ENCODE peak calls at places on chromosomes 12 and 14, in six cellular contexts. One of them, this sample, is unnamed.

GRCh38 chr14:85622106-85622505 is 92.2 kb downstream of the FLRT2 start:
- DNase-seq in activated CD8-positive, alpha-beta memory T cell treated with anti-CD3 and anti-CD28 coated beads for 4 hours: no peak
- DNase-seq in IMR-90: no peak
- DNase-seq in T47D: peak; percentile 84
- DNase-seq in pons: no peak
- DNase-seq in NCI-H2081: no peak
- DNase-seq in this sample: no peak

GRCh38 chr12:55780695-55781094 is 36.8 kb downstream of the SARNP start:
- DNase-seq in activated CD8-positive, alpha-beta memory T cell treated with anti-CD3 and anti-CD28 coated beads for 4 hours: no peak
- DNase-seq in IMR-90: peak; percentile 57
- DNase-seq in T47D: no peak
- DNase-seq in pons: no peak
- DNase-seq in NCI-H2081: no peak
- DNase-seq in this sample: no peak

GRCh38 chr14:38536376-38537038 is 280.6 kb upstream of the CLEC14A start:
- DNase-seq in activated CD8-positive, alpha-beta memory T cell treated with anti-CD3 and anti-CD28 coated beads for 4 hours: no peak
- DNase-seq in IMR-90: peak; percentile 8
- DNase-seq in T47D: no peak
- DNase-seq in pons: no peak
- DNase-seq in NCI-H2081: no peak
- DNase-seq in this sample: no peak

GRCh38 chr12:65474831-65475230 is 196.3 kb downstream of the MSRB3 start:
- DNase-seq in activated CD8-positive, alpha-beta memory T cell treated with anti-CD3 and anti-CD28 coated beads for 4 hours: no peak
- DNase-seq in IMR-90: no peak
- DNase-seq in T47D: no peak
- DNase-seq in pons: no peak
- DNase-seq in NCI-H2081: no peak
- DNase-seq in this sample: no peak

GRCh38 chr12:123934829-123935228 is 37.8 kb downstream of the CCDC92 start:
- DNase-seq in activated CD8-positive, alpha-beta memory T cell treated with anti-CD3 and anti-CD28 coated beads for 4 hours: no peak
- DNase-seq in IMR-90: peak; percentile 28
- DNase-seq in T47D: no peak
- DNase-seq in pons: no peak
- DNase-seq in NCI-H2081: no peak
- DNase-seq in this sample: no peak

GRCh38 chr12:27292718-27293117 is 39.9 kb upstream of the BMAL2 start:
- DNase-seq in activated CD8-positive, alpha-beta memory T cell treated with anti-CD3 and anti-CD28 coated beads for 4 hours: no peak
- DNase-seq in IMR-90: no peak
- DNase-seq in T47D: no peak
- DNase-seq in pons: no peak
- DNase-seq in NCI-H2081: no peak
- DNase-seq in this sample: no peak

GRCh38 chr14:104972301-104973211 is 5.6 kb downstream of the AHNAK2 start:
- DNase-seq in activated CD8-positive, alpha-beta memory T cell treated with anti-CD3 and anti-CD28 coated beads for 4 hours: no peak
- DNase-seq in IMR-90: no peak
- DNase-seq in T47D: peak; percentile 89
- DNase-seq in pons: no peak
- DNase-seq in NCI-H2081: no peak
- DNase-seq in this sample: no peak

GRCh38 chr14:68486033-68486732 is 306.7 kb downstream of the ZFP36L1 start:
- DNase-seq in activated CD8-positive, alpha-beta memory T cell treated with anti-CD3 and anti-CD28 coated beads for 4 hours: no peak
- DNase-seq in IMR-90: no peak
- DNase-seq in T47D: no peak
- DNase-seq in pons: no peak
- DNase-seq in NCI-H2081: peak; percentile 79
- DNase-seq in this sample: no peak

GRCh38 chr14:100654025-100654813 is 67.0 kb upstream of the BEGAIN start:
- DNase-seq in activated CD8-positive, alpha-beta memory T cell treated with anti-CD3 and anti-CD28 coated beads for 4 hours: no peak
- DNase-seq in IMR-90: no peak
- DNase-seq in T47D: no peak
- DNase-seq in pons: no peak
- DNase-seq in NCI-H2081: no peak
- DNase-seq in this sample: no peak

GRCh38 chr12:94145231-94145979 is 3.0 kb upstream of the PLXNC1 start:
- DNase-seq in activated CD8-positive, alpha-beta memory T cell treated with anti-CD3 and anti-CD28 coated beads for 4 hours: no peak
- DNase-seq in IMR-90: peak; percentile 55
- DNase-seq in T47D: peak; percentile 62
- DNase-seq in pons: peak; percentile 70
- DNase-seq in NCI-H2081: peak; percentile 31
- DNase-seq in this sample: peak; percentile 32

GRCh38 chr12:53737951-53738833 is 10.9 kb upstream of the CALCOCO1 start:
- DNase-seq in activated CD8-positive, alpha-beta memory T cell treated with anti-CD3 and anti-CD28 coated beads for 4 hours: no peak
- DNase-seq in IMR-90: no peak
- DNase-seq in T47D: no peak
- DNase-seq in pons: no peak
- DNase-seq in NCI-H2081: no peak
- DNase-seq in this sample: no peak

GRCh38 chr12:65999564-66000280 is 130.8 kb downstream of the LLPH start:
- DNase-seq in activated CD8-positive, alpha-beta memory T cell treated with anti-CD3 and anti-CD28 coated beads for 4 hours: no peak
- DNase-seq in IMR-90: peak; percentile 65
- DNase-seq in T47D: no peak
- DNase-seq in pons: no peak
- DNase-seq in NCI-H2081: no peak
- DNase-seq in this sample: no peak

GRCh38 chr12:5916785-5917290 is 28.2 kb downstream of the ANO2 start:
- DNase-seq in activated CD8-positive, alpha-beta memory T cell treated with anti-CD3 and anti-CD28 coated beads for 4 hours: no peak
- DNase-seq in IMR-90: no peak
- DNase-seq in T47D: no peak
- DNase-seq in pons: no peak
- DNase-seq in NCI-H2081: no peak
- DNase-seq in this sample: no peak

GRCh38 chr12:21526053-21526452 is at the start of gene SPX:
- DNase-seq in activated CD8-positive, alpha-beta memory T cell treated with anti-CD3 and anti-CD28 coated beads for 4 hours: no peak
- DNase-seq in IMR-90: peak; percentile 26
- DNase-seq in T47D: peak; percentile 24
- DNase-seq in pons: no peak
- DNase-seq in NCI-H2081: no peak
- DNase-seq in this sample: no peak

GRCh38 chr14:32426596-32427408 is 97.7 kb downstream of the AKAP6 start:
- DNase-seq in activated CD8-positive, alpha-beta memory T cell treated with anti-CD3 and anti-CD28 coated beads for 4 hours: no peak
- DNase-seq in IMR-90: no peak
- DNase-seq in T47D: no peak
- DNase-seq in pons: no peak
- DNase-seq in NCI-H2081: no peak
- DNase-seq in this sample: no peak

GRCh38 chr12:54017027-54017788 is 8.4 kb downstream of the HOXC8 start:
- DNase-seq in activated CD8-positive, alpha-beta memory T cell treated with anti-CD3 and anti-CD28 coated beads for 4 hours: no peak
- DNase-seq in IMR-90: no peak
- DNase-seq in T47D: peak; percentile 78
- DNase-seq in pons: no peak
- DNase-seq in NCI-H2081: peak; percentile 70
- DNase-seq in this sample: no peak